ENCODE peak calls at places on chromosomes 1 and 21, in five cellular contexts. D is A549, J is dorsolateral prefrontal cortex, Q is heart right ventricle, H is body of pancreas. I is an unnamed sample.

GRCh38 chr1:7941437-7941793 is 776 bp upstream of the TNFRSF9 start:
- DNase-seq in J (no peak), H (no peak), D (no peak), Q (no peak), I (no peak)

GRCh38 chr1:234208791-234209190 is 164.5 kb upstream of the COA6 start:
- DNase-seq in D (peak; percentile 71), H (no peak), J (no peak), Q (no peak), I (no peak)

GRCh38 chr1:212401838-212402582 is 12.7 kb downstream of the PACC1 start:
- DNase-seq in H (no peak), D (peak; percentile 49), J (no peak), Q (no peak), I (no peak)

GRCh38 chr1:110346690-110347089 is 7.5 kb downstream of the RBM15 start:
- DNase-seq in H (no peak), J (no peak), D (no peak), Q (no peak), I (no peak)

GRCh38 chr1:45306319-45306718 is 20.4 kb upstream of the HPDL start:
- DNase-seq in Q (no peak), D (no peak), H (no peak), J (no peak), I (no peak)

GRCh38 chr1:109369167-109369746 is 28.5 kb downstream of the SORT1 start:
- DNase-seq in H (peak; percentile 35), D (no peak), Q (no peak), J (no peak), I (no peak)

GRCh38 chr1:171160611-171161354 is 24.3 kb upstream of the FMO2 start:
- DNase-seq in Q (no peak), J (no peak), D (no peak), H (peak; percentile 20), I (no peak)

GRCh38 chr1:184189361-184189760 is 137.8 kb downstream of the TSEN15 start:
- DNase-seq in Q (peak; percentile 22), J (no peak), D (no peak), H (peak; percentile 34), I (no peak)

GRCh38 chr1:93658188-93658587 is 23.4 kb downstream of the BCAR3 start:
- DNase-seq in H (no peak), Q (no peak), J (no peak), D (no peak), I (no peak)

GRCh38 chr1:43783671-43784205 is 76.4 kb downstream of the ST3GAL3 start:
- DNase-seq in H (no peak), J (no peak), Q (no peak), D (peak; percentile 86), I (no peak)

GRCh38 chr21:9767592-9768375 is 753.6 kb upstream of the TPTE start:
- DNase-seq in J (no peak), H (no peak), D (no peak), Q (no peak), I (no peak)

GRCh38 chr1:231497629-231498152 is 30.8 kb upstream of the TSNAX start:
- DNase-seq in D (no peak), Q (no peak), H (no peak), J (no peak), I (no peak)

GRCh38 chr1:1971017-1971416 is 32.6 kb downstream of the CFAP74 start:
- DNase-seq in Q (no peak), H (no peak), J (no peak), D (no peak), I (no peak)

GRCh38 chr1:188128761-188129160 is 1300.0 kb downstream of the PLA2G4A start:
- DNase-seq in H (no peak), J (no peak), D (peak; percentile 2), Q (no peak), I (no peak)

GRCh38 chr1:166819982-166820381 is 19.3 kb upstream of the POGK start:
- DNase-seq in D (no peak), H (no peak), Q (no peak), J (no peak), I (no peak)

GRCh38 chr1:165717918-165718515 is 19.7 kb upstream of the ALDH9A1 start:
- DNase-seq in Q (peak; percentile 31), J (peak; percentile 59), D (peak; percentile 68), H (peak; percentile 73), I (no peak)

GRCh38 chr1:7447736-7448135 is 323.4 kb upstream of the VAMP3 start:
- DNase-seq in Q (no peak), H (peak; percentile 35), D (no peak), J (no peak), I (no peak)

GRCh38 chr1:41639332-41639936 is 155.0 kb upstream of the EDN2 start:
- DNase-seq in D (no peak), Q (no peak), J (peak; percentile 76), H (no peak), I (no peak)

GRCh38 chr1:214514032-214514818 is 37.2 kb downstream of the PTPN14 start:
- DNase-seq in H (no peak), D (no peak), J (no peak), Q (no peak), I (no peak)

GRCh38 chr1:16173447-16174260 is 17.8 kb upstream of the EPHA2 start:
- DNase-seq in J (no peak), Q (no peak), H (peak; percentile 76), D (peak; percentile 91), I (no peak)

GRCh38 chr1:51671527-51672325 is 54.8 kb downstream of the OSBPL9 start:
- DNase-seq in H (no peak), J (no peak), Q (no peak), D (peak; percentile 33), I (no peak)

GRCh38 chr1:212816567-212817278 is 25.0 kb downstream of the TATDN3 start:
- DNase-seq in Q (no peak), D (peak; percentile 72), H (no peak), J (no peak), I (no peak)

GRCh38 chr1:193060938-193061337 is 1.5 kb downstream of the RO60 start:
- DNase-seq in H (no peak), D (no peak), Q (no peak), J (no peak), I (no peak)

GRCh38 chr21:31299291-31300147 is 44.5 kb downstream of the TIAM1 start:
- DNase-seq in J (no peak), Q (no peak), H (no peak), D (no peak), I (no peak)

GRCh38 chr1:40650075-40650474 is 15.4 kb downstream of the RIMS3 start:
- DNase-seq in Q (no peak), J (no peak), D (no peak), H (no peak), I (no peak)

GRCh38 chr1:218755128-218755527 is 410.0 kb downstream of the TGFB2 start:
- DNase-seq in H (no peak), Q (no peak), D (peak; percentile 33), J (no peak), I (no peak)

GRCh38 chr1:209845405-209845725 is 17.6 kb downstream of the UTP25 start:
- DNase-seq in Q (no peak), J (no peak), D (no peak), H (no peak), I (no peak)

GRCh38 chr1:160260436-160261382 is 1.6 kb downstream of the DCAF8 start:
- DNase-seq in Q (peak; percentile 21), H (peak; percentile 6), D (no peak), J (no peak), I (no peak)

GRCh38 chr1:61139324-61140055 is 57.1 kb downstream of the NFIA start:
- DNase-seq in D (peak; percentile 64), Q (no peak), J (no peak), H (no peak), I (no peak)

GRCh38 chr1:233523047-233523446 is 90.9 kb upstream of the KCNK1 start:
- DNase-seq in Q (no peak), D (no peak), J (no peak), H (no peak), I (no peak)

GRCh38 chr1:10888289-10888688 is 91.8 kb upstream of the CASZ1 start:
- DNase-seq in J (no peak), Q (no peak), H (no peak), D (no peak), I (no peak)

GRCh38 chr1:206544562-206545257 is 37.4 kb downstream of the RASSF5 start:
- DNase-seq in H (peak; percentile 75), J (peak; percentile 65), D (peak; percentile 57), Q (peak; percentile 68), I (peak; percentile 32)

GRCh38 chr1:161013591-161014513 is 7.1 kb downstream of the F11R start:
- DNase-seq in J (peak; percentile 34), Q (peak; percentile 90), D (peak; percentile 91), H (peak; percentile 96), I (peak; percentile 52)

GRCh38 chr1:198850196-198850595 is 211.4 kb downstream of the PTPRC start:
- DNase-seq in H (no peak), D (peak; percentile 20), J (no peak), Q (no peak), I (no peak)

GRCh38 chr1:9161963-9162362 is 33.1 kb upstream of the GPR157 start:
- DNase-seq in Q (no peak), D (no peak), J (no peak), H (no peak), I (no peak)
- H3K27ac ChIP-seq in Q (no peak overlapping the region), D (peak overlapping the region; percentile 97), J (no peak overlapping the region), H (peak overlapping the region; percentile 83), I (no peak overlapping the region)

GRCh38 chr1:77825356-77825709 is 45.9 kb downstream of the MIGA1 start:
- DNase-seq in J (no peak), D (peak; percentile 68), H (peak; percentile 86), Q (peak; percentile 28), I (no peak)
- TF ChIP-seq CTCF in J (peak; percentile 63), D (peak; percentile 35), H (peak; percentile 69), Q (peak; percentile 49), I (no peak)

DNA sequence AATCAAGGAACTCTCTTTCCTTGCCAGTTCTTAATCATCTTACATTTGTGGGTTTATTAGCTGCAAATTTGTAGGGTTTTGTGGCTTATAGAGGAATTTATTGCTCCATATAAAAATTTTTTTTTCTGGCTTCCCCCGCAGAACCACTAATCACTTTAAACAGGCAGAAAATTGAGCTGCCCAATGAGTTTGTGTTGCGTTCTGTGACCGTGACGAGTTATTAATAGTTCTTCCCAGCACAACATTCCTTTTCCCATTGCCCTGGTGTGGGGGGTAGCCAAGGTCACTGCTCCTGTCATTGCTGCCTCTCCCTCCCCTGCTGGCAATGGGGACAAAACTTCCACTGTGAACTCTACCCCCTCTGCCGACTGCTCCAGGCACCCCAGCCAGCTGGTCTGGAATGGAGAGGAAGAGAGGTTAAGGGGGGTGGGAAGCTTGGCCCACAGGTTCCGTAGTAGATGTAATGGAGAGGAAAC is 55.1 kb downstream of the UBE2T start:
- DNase-seq in Q (peak; percentile 64), D (no peak), J (no peak), H (peak; percentile 53), I (peak; percentile 45)
- H3K27ac ChIP-seq in Q (peak overlapping the region; percentile 42), D (peak overlapping the region; percentile 13), J (no peak overlapping the region), H (no peak overlapping the region), I (peak overlapping the region; percentile 83)

GRCh38 chr1:28329395-28330153 is 734 bp downstream of the MED18 start:
- DNase-seq in Q (no peak), D (peak; percentile 30), J (no peak), H (peak; percentile 46), I (no peak)
- TF ChIP-seq CTCF in Q (no peak), D (no peak), J (no peak), H (no peak), I (no peak)

I was measured in thoracic aorta.